ENCODE peak calls at places on chromosome 2, in four cellular contexts. A, G, H and E are unnamed samples.

GRCh38 chr2:157320409-157320808 is 5.2 kb downstream of the ERMN start:
- DNase-seq in A (no peak), G (no peak), H (no peak), E (no peak)

GRCh38 chr2:164906947-164907346 is 48.4 kb downstream of the SLC38A11 start:
- DNase-seq in G (no peak), H (no peak), A (no peak), E (no peak)

GRCh38 chr2:209600257-209601180 is 171.1 kb upstream of the UNC80 start:
- DNase-seq in H (no peak), G (no peak), A (peak), E (no peak)

GRCh38 chr2:96203130-96204028 is 5.2 kb downstream of the STARD7 start:
- DNase-seq in G (no peak), A (peak), H (no peak), E (no peak)

GRCh38 chr2:234770081-234770506 is 181.7 kb upstream of the SH3BP4 start:
- DNase-seq in A (no peak), H (peak), G (no peak), E (no peak)

GRCh38 chr2:220166616-220167015 is 539.2 kb downstream of the SLC4A3 start:
- DNase-seq in G (no peak), H (no peak), A (no peak), E (no peak)

GRCh38 chr2:217538719-217539118 is 464.1 kb downstream of the TNS1 start:
- DNase-seq in G (no peak), H (no peak), A (no peak), E (peak)

GRCh38 chr2:122545821-122546220 is 790.4 kb downstream of the TSN start:
- DNase-seq in H (no peak), A (no peak), G (no peak), E (no peak)

GRCh38 chr2:54572636-54573531 is 116.8 kb downstream of the SPTBN1 start:
- DNase-seq in A (no peak), H (peak), G (no peak), E (no peak)

GRCh38 chr2:149456285-149456684 is 125.9 kb downstream of the LYPD6 start:
- DNase-seq in A (no peak), G (no peak), H (no peak), E (no peak)

GRCh38 chr2:71517851-71518250 is 64.5 kb downstream of the DYSF start:
- DNase-seq in H (no peak), A (no peak), G (no peak), E (no peak)

GRCh38 chr2:136448986-136449780 is 316.2 kb upstream of the THSD7B start:
- DNase-seq in A (no peak), G (no peak), H (no peak), E (no peak)

GRCh38 chr2:230068658-230069080 is at the start of gene SLC16A14:
- DNase-seq in A (peak), H (peak), G (peak), E (peak)

GRCh38 chr2:149819356-149819957 is 231.9 kb upstream of the MMADHC start:
- DNase-seq in G (no peak), H (no peak), A (no peak), E (no peak)

GRCh38 chr2:233440714-233441113 is 86.4 kb downstream of the DGKD start:
- DNase-seq in H (no peak), G (no peak), A (no peak), E (no peak)

GRCh38 chr2:177275671-177276070 is 11.1 kb upstream of the NFE2L2 start:
- DNase-seq in H (peak), A (no peak), G (no peak), E (no peak)

GRCh38 chr2:69509011-69509749 is 71.9 kb upstream of the NFU1 start:
- DNase-seq in A (no peak), G (peak), H (no peak), E (no peak)

GRCh38 chr2:9463698-9464034 is 10.7 kb upstream of the IAH1 start:
- DNase-seq in G (peak), A (no peak), H (peak), E (no peak)

GRCh38 chr2:37776487-37776886 is 105.0 kb upstream of the CDC42EP3 start:
- DNase-seq in A (no peak), H (peak), G (peak), E (peak)

GRCh38 chr2:33598472-33599174 is 476 bp downstream of the FAM98A start:
- DNase-seq in H (peak), A (peak), G (peak), E (no peak)

GRCh38 chr2:178674122-178674521 is 133.1 kb downstream of the TTN start:
- DNase-seq in H (no peak), G (peak), A (no peak), E (no peak)

GRCh38 chr2:156565066-156565710 is 129.0 kb downstream of the GPD2 start:
- DNase-seq in A (no peak), H (peak), G (no peak), E (peak)

GRCh38 chr2:239746847-239747246 is 278.3 kb downstream of the NDUFA10 start:
- DNase-seq in A (no peak), G (no peak), H (no peak), E (no peak)

GRCh38 chr2:1600191-1601063 is 143.9 kb downstream of the PXDN start:
- DNase-seq in G (no peak), A (peak), H (no peak), E (no peak)

GRCh38 chr2:176614930-176615329 is 345.7 kb downstream of the MTX2 start:
- DNase-seq in H (no peak), A (no peak), G (no peak), E (no peak)

GRCh38 chr2:26610504-26611335 is 30.4 kb downstream of the CIB4 start:
- DNase-seq in G (no peak), A (no peak), H (no peak), E (no peak)

GRCh38 chr2:9565436-9566153 is 10.0 kb upstream of the ADAM17 start:
- DNase-seq in G (no peak), H (peak), A (no peak), E (peak)

GRCh38 chr2:18404708-18405107 is 155.7 kb downstream of the RDH14 start:
- DNase-seq in H (no peak), A (no peak), G (peak), E (no peak)
- TF ChIP-seq CTCF in H (peak), A (peak), G (peak), E (peak)

GRCh38 chr2:144550916-144551315 is 31.0 kb upstream of the ZEB2 start:
- DNase-seq in H (no peak), A (no peak), G (no peak), E (no peak)
- H3K4me3 ChIP-seq in H (no peak), A (no peak), G (no peak), E (no peak)

DNA sequence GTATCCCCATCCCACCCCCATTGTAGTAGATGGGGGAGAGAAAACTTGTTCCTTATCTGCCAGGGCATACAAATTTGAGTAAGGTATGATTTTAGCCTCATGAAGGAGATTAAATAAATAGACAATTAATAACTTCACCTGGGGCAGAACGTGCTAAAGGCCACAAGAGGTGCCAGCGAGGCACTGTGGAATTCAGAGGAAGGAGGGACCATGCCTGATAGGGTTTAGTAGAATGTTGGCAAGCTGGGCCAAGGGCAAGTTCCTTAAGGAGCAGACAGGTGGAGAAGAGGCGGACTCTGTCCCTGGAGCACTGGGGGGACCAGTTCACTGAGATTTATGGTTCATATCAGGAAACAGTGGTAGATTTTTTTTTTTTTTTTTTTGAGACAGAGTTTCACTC is 22.5 kb downstream of the STAMBP start:
- DNase-seq in G (peak), H (no peak), A (peak), E (no peak)
- TF ChIP-seq CTCF in G (peak), H (peak), A (peak), E (peak)

DNA sequence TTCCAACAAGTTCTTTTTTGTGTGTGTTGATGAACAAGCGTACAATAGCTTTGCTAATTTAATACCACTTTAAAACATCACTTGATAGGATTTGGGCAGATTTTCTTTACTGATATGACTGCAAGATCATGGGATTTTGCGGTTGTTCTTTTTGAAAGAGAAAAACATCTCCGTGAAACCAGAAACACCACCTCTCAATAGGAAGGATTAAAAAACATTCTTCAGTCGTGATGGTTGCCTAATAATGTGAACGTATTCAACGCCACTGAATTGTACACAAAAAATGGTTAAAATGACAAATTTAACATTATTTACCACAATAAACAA is 19.3 kb downstream of the RBMS1 start:
- DNase-seq in A (no peak), G (no peak), H (no peak), E (no peak)
- H3K4me3 ChIP-seq in A (no peak), G (no peak), H (no peak), E (no peak)

DNA sequence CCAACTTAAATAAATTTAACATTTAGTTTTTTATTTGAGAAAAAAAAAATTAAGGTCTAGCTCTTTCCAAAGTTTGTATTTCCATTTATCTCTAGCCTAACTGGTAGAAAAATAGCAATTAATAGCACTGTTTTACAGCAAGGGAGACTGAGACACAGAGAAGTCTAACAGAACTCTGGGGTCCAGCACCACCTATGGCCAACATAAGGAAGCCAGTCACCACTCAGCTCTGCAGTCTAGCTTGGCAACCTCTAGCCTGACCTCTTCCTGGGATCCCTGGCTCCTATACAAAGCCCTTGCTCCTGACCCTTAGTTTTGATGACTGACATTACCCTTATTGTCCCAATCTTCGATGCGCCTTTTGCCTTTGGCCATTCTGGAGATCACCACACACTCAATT is 114.1 kb upstream of the TLK1 start:
- DNase-seq in A (no peak), G (no peak), H (no peak), E (no peak)
- TF ChIP-seq CTCF in A (peak), G (no peak), H (peak), E (no peak)

DNA sequence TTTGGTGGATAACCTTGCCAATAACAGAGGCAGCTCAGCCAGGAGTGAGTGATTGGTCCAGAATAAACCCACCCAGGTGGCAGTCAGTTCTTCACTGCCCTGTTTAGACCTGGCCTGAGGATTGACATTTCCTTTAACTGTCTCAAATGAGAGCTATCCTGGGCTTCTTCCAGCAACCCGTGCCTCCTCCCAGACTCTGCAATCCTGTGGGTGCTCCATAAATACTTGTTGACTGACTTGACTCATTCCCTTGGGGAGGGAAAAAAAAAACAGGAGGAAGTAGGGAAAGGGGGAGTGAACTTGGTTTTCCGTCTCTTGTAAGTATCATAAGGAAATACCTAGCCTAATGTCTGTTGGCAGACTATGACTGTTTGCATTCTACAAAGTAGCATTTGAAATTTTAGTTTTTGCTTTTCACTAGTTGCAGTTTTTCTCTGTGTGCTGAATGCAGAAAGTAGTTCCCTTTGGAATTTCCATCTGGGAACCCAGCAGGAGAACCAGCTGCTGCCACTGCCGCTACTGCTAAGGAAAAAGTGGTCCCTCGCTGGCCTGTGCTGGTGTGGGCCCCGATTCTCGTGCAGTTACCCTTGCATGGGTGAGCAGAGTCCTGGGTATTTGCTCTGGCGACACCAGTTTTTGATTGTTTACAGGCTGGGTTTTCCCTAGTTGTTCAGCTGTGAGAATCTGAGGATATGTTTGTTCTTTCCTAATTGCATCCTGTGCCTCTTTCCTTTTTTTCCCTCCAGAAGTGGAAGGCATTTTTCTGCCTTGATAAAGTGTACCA is 78.9 kb downstream of the TGOLN2 start:
- DNase-seq in G (no peak), A (no peak), H (peak), E (peak)
- H3K4me3 ChIP-seq in G (no peak), A (no peak), H (no peak), E (no peak)